ENCODE peak calls at places on chromosomes 6 and 20, in ten cellular contexts. One of them, this sample, is unnamed.

GRCh38 chr20:11459090-11459877 is 458.4 kb upstream of the BTBD3 start:
- DNase-seq in stimulated activated CD4-positive, alpha-beta T cell treated with anti-CD3 and anti-CD28 coated beads, Interleukin-2, amount 100 ng/mL, for 24 hours: no peak
- DNase-seq in iris pigment epithelial cell: peak
- DNase-seq in AML-193: no peak
- DNase-seq in transverse colon: no peak
- DNase-seq in AG08395: no peak
- DNase-seq in GM23338: no peak
- DNase-seq in posterior cingulate gyrus: no peak
- DNase-seq in psoas muscle: no peak
- DNase-seq in GM23248: peak
- DNase-seq in this sample: no peak

GRCh38 chr6:12751694-12752304 is 35.2 kb downstream of the PHACTR1 start:
- DNase-seq in stimulated activated CD4-positive, alpha-beta T cell treated with anti-CD3 and anti-CD28 coated beads, Interleukin-2, amount 100 ng/mL, for 24 hours: peak
- DNase-seq in iris pigment epithelial cell: peak
- DNase-seq in AML-193: peak
- DNase-seq in transverse colon: peak
- DNase-seq in AG08395: peak
- DNase-seq in GM23338: peak
- DNase-seq in posterior cingulate gyrus: peak
- DNase-seq in psoas muscle: peak
- DNase-seq in GM23248: peak
- DNase-seq in this sample: peak

GRCh38 chr6:151391021-151391470 is 313 bp downstream of the ZBTB2 start:
- DNase-seq in stimulated activated CD4-positive, alpha-beta T cell treated with anti-CD3 and anti-CD28 coated beads, Interleukin-2, amount 100 ng/mL, for 24 hours: peak
- DNase-seq in iris pigment epithelial cell: peak
- DNase-seq in AML-193: no peak
- DNase-seq in transverse colon: peak
- DNase-seq in AG08395: peak
- DNase-seq in GM23338: peak
- DNase-seq in posterior cingulate gyrus: peak
- DNase-seq in psoas muscle: peak
- DNase-seq in GM23248: peak
- DNase-seq in this sample: peak

GRCh38 chr6:100267721-100268123 is 197.0 kb downstream of the SIM1 start:
- DNase-seq in stimulated activated CD4-positive, alpha-beta T cell treated with anti-CD3 and anti-CD28 coated beads, Interleukin-2, amount 100 ng/mL, for 24 hours: no peak
- DNase-seq in iris pigment epithelial cell: peak
- DNase-seq in AML-193: no peak
- DNase-seq in transverse colon: no peak
- DNase-seq in AG08395: peak
- DNase-seq in GM23338: no peak
- DNase-seq in posterior cingulate gyrus: no peak
- DNase-seq in psoas muscle: no peak
- DNase-seq in GM23248: peak
- DNase-seq in this sample: no peak

GRCh38 chr6:99330159-99330558 is 19.3 kb downstream of the FAXC start:
- DNase-seq in stimulated activated CD4-positive, alpha-beta T cell treated with anti-CD3 and anti-CD28 coated beads, Interleukin-2, amount 100 ng/mL, for 24 hours: peak
- DNase-seq in iris pigment epithelial cell: peak
- DNase-seq in AML-193: peak
- DNase-seq in transverse colon: peak
- DNase-seq in AG08395: peak
- DNase-seq in GM23338: peak
- DNase-seq in posterior cingulate gyrus: peak
- DNase-seq in psoas muscle: no peak
- DNase-seq in GM23248: peak
- DNase-seq in this sample: peak

GRCh38 chr6:148739822-148740128 is 7.1 kb upstream of the UST start:
- DNase-seq in stimulated activated CD4-positive, alpha-beta T cell treated with anti-CD3 and anti-CD28 coated beads, Interleukin-2, amount 100 ng/mL, for 24 hours: no peak
- DNase-seq in iris pigment epithelial cell: no peak
- DNase-seq in AML-193: no peak
- DNase-seq in transverse colon: no peak
- DNase-seq in AG08395: no peak
- DNase-seq in GM23338: no peak
- DNase-seq in posterior cingulate gyrus: no peak
- DNase-seq in psoas muscle: no peak
- DNase-seq in GM23248: no peak
- DNase-seq in this sample: no peak

GRCh38 chr6:89084542-89084941 is 4.0 kb downstream of the PNRC1 start:
- DNase-seq in stimulated activated CD4-positive, alpha-beta T cell treated with anti-CD3 and anti-CD28 coated beads, Interleukin-2, amount 100 ng/mL, for 24 hours: no peak
- DNase-seq in iris pigment epithelial cell: no peak
- DNase-seq in AML-193: no peak
- DNase-seq in transverse colon: no peak
- DNase-seq in AG08395: no peak
- DNase-seq in GM23338: no peak
- DNase-seq in posterior cingulate gyrus: no peak
- DNase-seq in psoas muscle: no peak
- DNase-seq in GM23248: no peak
- DNase-seq in this sample: no peak

GRCh38 chr20:41203660-41204059 is 66.3 kb downstream of the PLCG1 start:
- DNase-seq in stimulated activated CD4-positive, alpha-beta T cell treated with anti-CD3 and anti-CD28 coated beads, Interleukin-2, amount 100 ng/mL, for 24 hours: no peak
- DNase-seq in iris pigment epithelial cell: no peak
- DNase-seq in AML-193: no peak
- DNase-seq in transverse colon: no peak
- DNase-seq in AG08395: no peak
- DNase-seq in GM23338: no peak
- DNase-seq in posterior cingulate gyrus: no peak
- DNase-seq in psoas muscle: no peak
- DNase-seq in GM23248: no peak
- DNase-seq in this sample: no peak

GRCh38 chr20:24942679-24943078 is 6.4 kb upstream of the CST7 start:
- DNase-seq in stimulated activated CD4-positive, alpha-beta T cell treated with anti-CD3 and anti-CD28 coated beads, Interleukin-2, amount 100 ng/mL, for 24 hours: no peak
- DNase-seq in iris pigment epithelial cell: no peak
- DNase-seq in AML-193: no peak
- DNase-seq in transverse colon: no peak
- DNase-seq in AG08395: no peak
- DNase-seq in GM23338: no peak
- DNase-seq in posterior cingulate gyrus: no peak
- DNase-seq in psoas muscle: no peak
- DNase-seq in GM23248: no peak
- DNase-seq in this sample: no peak

GRCh38 chr20:52473171-52473570 is 281.6 kb upstream of the ZFP64 start:
- DNase-seq in stimulated activated CD4-positive, alpha-beta T cell treated with anti-CD3 and anti-CD28 coated beads, Interleukin-2, amount 100 ng/mL, for 24 hours: no peak
- DNase-seq in iris pigment epithelial cell: no peak
- DNase-seq in AML-193: no peak
- DNase-seq in transverse colon: no peak
- DNase-seq in AG08395: no peak
- DNase-seq in GM23338: no peak
- DNase-seq in posterior cingulate gyrus: no peak
- DNase-seq in psoas muscle: no peak
- DNase-seq in GM23248: no peak
- DNase-seq in this sample: no peak

GRCh38 chr6:97175806-97176205 is 107.2 kb downstream of the MMS22L start:
- DNase-seq in stimulated activated CD4-positive, alpha-beta T cell treated with anti-CD3 and anti-CD28 coated beads, Interleukin-2, amount 100 ng/mL, for 24 hours: no peak
- DNase-seq in iris pigment epithelial cell: no peak
- DNase-seq in AML-193: no peak
- DNase-seq in transverse colon: no peak
- DNase-seq in AG08395: no peak
- DNase-seq in GM23338: no peak
- DNase-seq in posterior cingulate gyrus: no peak
- DNase-seq in psoas muscle: no peak
- DNase-seq in GM23248: no peak
- DNase-seq in this sample: no peak

GRCh38 chr20:62063981-62064787 is 1.5 kb downstream of the TAF4 start:
- DNase-seq in stimulated activated CD4-positive, alpha-beta T cell treated with anti-CD3 and anti-CD28 coated beads, Interleukin-2, amount 100 ng/mL, for 24 hours: no peak
- DNase-seq in iris pigment epithelial cell: peak
- DNase-seq in AML-193: no peak
- DNase-seq in transverse colon: peak
- DNase-seq in AG08395: peak
- DNase-seq in GM23338: peak
- DNase-seq in posterior cingulate gyrus: no peak
- DNase-seq in psoas muscle: peak
- DNase-seq in GM23248: peak
- DNase-seq in this sample: peak

GRCh38 chr6:12537389-12537788 is 179.2 kb upstream of the PHACTR1 start:
- DNase-seq in stimulated activated CD4-positive, alpha-beta T cell treated with anti-CD3 and anti-CD28 coated beads, Interleukin-2, amount 100 ng/mL, for 24 hours: no peak
- DNase-seq in iris pigment epithelial cell: no peak
- DNase-seq in AML-193: no peak
- DNase-seq in transverse colon: no peak
- DNase-seq in AG08395: no peak
- DNase-seq in GM23338: no peak
- DNase-seq in posterior cingulate gyrus: no peak
- DNase-seq in psoas muscle: no peak
- DNase-seq in GM23248: no peak
- DNase-seq in this sample: no peak

GRCh38 chr20:10594286-10594868 is 79.4 kb downstream of the JAG1 start:
- DNase-seq in stimulated activated CD4-positive, alpha-beta T cell treated with anti-CD3 and anti-CD28 coated beads, Interleukin-2, amount 100 ng/mL, for 24 hours: no peak
- DNase-seq in iris pigment epithelial cell: no peak
- DNase-seq in AML-193: no peak
- DNase-seq in transverse colon: no peak
- DNase-seq in AG08395: no peak
- DNase-seq in GM23338: no peak
- DNase-seq in posterior cingulate gyrus: no peak
- DNase-seq in psoas muscle: no peak
- DNase-seq in GM23248: no peak
- DNase-seq in this sample: no peak

GRCh38 chr6:71294121-71294523 is 5.5 kb downstream of the OGFRL1 start:
- DNase-seq in stimulated activated CD4-positive, alpha-beta T cell treated with anti-CD3 and anti-CD28 coated beads, Interleukin-2, amount 100 ng/mL, for 24 hours: no peak
- DNase-seq in iris pigment epithelial cell: peak
- DNase-seq in AML-193: no peak
- DNase-seq in transverse colon: no peak
- DNase-seq in AG08395: peak
- DNase-seq in GM23338: no peak
- DNase-seq in posterior cingulate gyrus: no peak
- DNase-seq in psoas muscle: no peak
- DNase-seq in GM23248: peak
- DNase-seq in this sample: no peak

GRCh38 chr6:108878942-108879341 is 30.7 kb downstream of the ARMC2 start:
- DNase-seq in stimulated activated CD4-positive, alpha-beta T cell treated with anti-CD3 and anti-CD28 coated beads, Interleukin-2, amount 100 ng/mL, for 24 hours: no peak
- DNase-seq in iris pigment epithelial cell: no peak
- DNase-seq in AML-193: no peak
- DNase-seq in transverse colon: no peak
- DNase-seq in AG08395: no peak
- DNase-seq in GM23338: no peak
- DNase-seq in posterior cingulate gyrus: no peak
- DNase-seq in psoas muscle: no peak
- DNase-seq in GM23248: no peak
- DNase-seq in this sample: no peak

GRCh38 chr6:147202516-147203310 is 1.5 kb upstream of the STXBP5 start:
- DNase-seq in stimulated activated CD4-positive, alpha-beta T cell treated with anti-CD3 and anti-CD28 coated beads, Interleukin-2, amount 100 ng/mL, for 24 hours: peak
- DNase-seq in iris pigment epithelial cell: peak
- DNase-seq in AML-193: peak
- DNase-seq in transverse colon: peak
- DNase-seq in AG08395: peak
- DNase-seq in GM23338: peak
- DNase-seq in posterior cingulate gyrus: peak
- DNase-seq in psoas muscle: peak
- DNase-seq in GM23248: peak
- DNase-seq in this sample: peak

GRCh38 chr20:58566981-58567380 is 51.8 kb upstream of the APCDD1L start:
- DNase-seq in stimulated activated CD4-positive, alpha-beta T cell treated with anti-CD3 and anti-CD28 coated beads, Interleukin-2, amount 100 ng/mL, for 24 hours: no peak
- DNase-seq in iris pigment epithelial cell: no peak
- DNase-seq in AML-193: no peak
- DNase-seq in transverse colon: no peak
- DNase-seq in AG08395: no peak
- DNase-seq in GM23338: no peak
- DNase-seq in posterior cingulate gyrus: no peak
- DNase-seq in psoas muscle: no peak
- DNase-seq in GM23248: no peak
- DNase-seq in this sample: no peak

GRCh38 chr20:40274912-40275654 is 414.0 kb downstream of the MAFB start:
- DNase-seq in stimulated activated CD4-positive, alpha-beta T cell treated with anti-CD3 and anti-CD28 coated beads, Interleukin-2, amount 100 ng/mL, for 24 hours: no peak
- DNase-seq in iris pigment epithelial cell: no peak
- DNase-seq in AML-193: no peak
- DNase-seq in transverse colon: no peak
- DNase-seq in AG08395: no peak
- DNase-seq in GM23338: no peak
- DNase-seq in posterior cingulate gyrus: no peak
- DNase-seq in psoas muscle: no peak
- DNase-seq in GM23248: no peak
- DNase-seq in this sample: peak